ENCODE peak calls at places on chromosomes 2 and 18, in seven cellular contexts. One of them, this sample, is unnamed.

GRCh38 chr2:56183643-56184499 is at the start of gene CCDC85A:
- DNase-seq in heart left ventricle: peak; percentile 87
- DNase-seq in stomach: peak; percentile 86
- DNase-seq in esophagus squamous epithelium: no peak
- DNase-seq in HepG2: peak; percentile 46
- DNase-seq in transverse colon: peak; percentile 83
- DNase-seq in uterus: peak; percentile 85
- DNase-seq in this sample: peak; percentile 83

GRCh38 chr18:34726286-34727004 is 16.3 kb downstream of the DTNA start:
- DNase-seq in uterus: no peak
- DNase-seq in esophagus squamous epithelium: no peak
- DNase-seq in HepG2: peak; percentile 50
- DNase-seq in heart left ventricle: no peak
- DNase-seq in stomach: no peak
- DNase-seq in transverse colon: no peak
- DNase-seq in this sample: no peak

GRCh38 chr2:122072666-122073065 is 317.2 kb downstream of the TSN start:
- DNase-seq in uterus: no peak
- DNase-seq in HepG2: no peak
- DNase-seq in esophagus squamous epithelium: no peak
- DNase-seq in heart left ventricle: no peak
- DNase-seq in stomach: no peak
- DNase-seq in transverse colon: no peak
- DNase-seq in this sample: no peak

GRCh38 chr2:241728627-241729026 is 5.8 kb upstream of the D2HGDH start:
- DNase-seq in transverse colon: no peak
- DNase-seq in esophagus squamous epithelium: no peak
- DNase-seq in HepG2: no peak
- DNase-seq in stomach: no peak
- DNase-seq in heart left ventricle: peak; percentile 84
- DNase-seq in uterus: no peak
- DNase-seq in this sample: no peak

GRCh38 chr2:102103992-102104871 is 38.3 kb upstream of the IL1R1 start:
- DNase-seq in uterus: peak; percentile 74
- DNase-seq in transverse colon: peak; percentile 70
- DNase-seq in HepG2: no peak
- DNase-seq in esophagus squamous epithelium: no peak
- DNase-seq in heart left ventricle: peak; percentile 82
- DNase-seq in stomach: peak; percentile 74
- DNase-seq in this sample: no peak

GRCh38 chr2:234587341-234588053 is 90.6 kb upstream of the ARL4C start:
- DNase-seq in uterus: no peak
- DNase-seq in heart left ventricle: no peak
- DNase-seq in stomach: no peak
- DNase-seq in HepG2: no peak
- DNase-seq in esophagus squamous epithelium: no peak
- DNase-seq in transverse colon: no peak
- DNase-seq in this sample: no peak

GRCh38 chr2:29462293-29462692 is 347.1 kb downstream of the CLIP4 start:
- DNase-seq in esophagus squamous epithelium: no peak
- DNase-seq in transverse colon: no peak
- DNase-seq in uterus: no peak
- DNase-seq in stomach: no peak
- DNase-seq in HepG2: no peak
- DNase-seq in heart left ventricle: no peak
- DNase-seq in this sample: no peak

GRCh38 chr2:10901160-10901559 is 10.6 kb upstream of the KCNF1 start:
- DNase-seq in transverse colon: no peak
- DNase-seq in uterus: no peak
- DNase-seq in HepG2: no peak
- DNase-seq in stomach: peak; percentile 35
- DNase-seq in heart left ventricle: no peak
- DNase-seq in esophagus squamous epithelium: no peak
- DNase-seq in this sample: peak; percentile 41

GRCh38 chr2:72923833-72924352 is 6.6 kb downstream of the EMX1 start:
- DNase-seq in HepG2: no peak
- DNase-seq in transverse colon: no peak
- DNase-seq in uterus: no peak
- DNase-seq in heart left ventricle: no peak
- DNase-seq in stomach: peak; percentile 20
- DNase-seq in esophagus squamous epithelium: no peak
- DNase-seq in this sample: no peak

GRCh38 chr2:206232287-206233035 is 42.0 kb upstream of the ZDBF2 start:
- DNase-seq in transverse colon: no peak
- DNase-seq in heart left ventricle: no peak
- DNase-seq in stomach: no peak
- DNase-seq in esophagus squamous epithelium: no peak
- DNase-seq in HepG2: no peak
- DNase-seq in uterus: no peak
- DNase-seq in this sample: no peak

GRCh38 chr2:6866239-6866745 is 585 bp upstream of the CMPK2 start:
- DNase-seq in esophagus squamous epithelium: no peak
- DNase-seq in stomach: peak; percentile 44
- DNase-seq in uterus: peak; percentile 37
- DNase-seq in heart left ventricle: no peak
- DNase-seq in HepG2: peak; percentile 24
- DNase-seq in transverse colon: peak; percentile 42
- DNase-seq in this sample: no peak

GRCh38 chr2:52810460-52810859 is 957.1 kb upstream of the CHAC2 start:
- DNase-seq in uterus: no peak
- DNase-seq in HepG2: no peak
- DNase-seq in transverse colon: no peak
- DNase-seq in esophagus squamous epithelium: no peak
- DNase-seq in heart left ventricle: no peak
- DNase-seq in stomach: no peak
- DNase-seq in this sample: peak; percentile 3

GRCh38 chr2:23528690-23529089 is 143.7 kb downstream of the KLHL29 start:
- DNase-seq in transverse colon: no peak
- DNase-seq in HepG2: no peak
- DNase-seq in esophagus squamous epithelium: no peak
- DNase-seq in heart left ventricle: no peak
- DNase-seq in uterus: no peak
- DNase-seq in stomach: no peak
- DNase-seq in this sample: no peak

GRCh38 chr2:120771556-120772208 is 36.0 kb downstream of the GLI2 start:
- DNase-seq in heart left ventricle: peak; percentile 78
- DNase-seq in HepG2: no peak
- DNase-seq in transverse colon: peak; percentile 32
- DNase-seq in stomach: no peak
- DNase-seq in esophagus squamous epithelium: no peak
- DNase-seq in uterus: peak; percentile 78
- DNase-seq in this sample: peak; percentile 79

GRCh38 chr2:147860009-147860408 is 15.2 kb downstream of the ACVR2A start:
- DNase-seq in heart left ventricle: no peak
- DNase-seq in HepG2: no peak
- DNase-seq in stomach: no peak
- DNase-seq in uterus: no peak
- DNase-seq in esophagus squamous epithelium: no peak
- DNase-seq in transverse colon: no peak
- DNase-seq in this sample: no peak

GRCh38 chr2:51981813-51982212 is 949.9 kb upstream of the NRXN1 start:
- DNase-seq in transverse colon: no peak
- DNase-seq in stomach: no peak
- DNase-seq in heart left ventricle: no peak
- DNase-seq in esophagus squamous epithelium: no peak
- DNase-seq in HepG2: no peak
- DNase-seq in uterus: no peak
- DNase-seq in this sample: no peak

GRCh38 chr2:28406276-28407096 is 13.8 kb downstream of the FOSL2 start:
- DNase-seq in HepG2: no peak
- DNase-seq in transverse colon: peak; percentile 62
- DNase-seq in stomach: peak; percentile 70
- DNase-seq in heart left ventricle: peak; percentile 48
- DNase-seq in esophagus squamous epithelium: no peak
- DNase-seq in uterus: no peak
- DNase-seq in this sample: peak; percentile 54

GRCh38 chr18:27040796-27041195 is 144.3 kb downstream of the CHST9 start:
- DNase-seq in heart left ventricle: no peak
- DNase-seq in transverse colon: no peak
- DNase-seq in stomach: no peak
- DNase-seq in HepG2: no peak
- DNase-seq in uterus: no peak
- DNase-seq in esophagus squamous epithelium: no peak
- DNase-seq in this sample: no peak

GRCh38 chr2:203242518-203242917 is 3.7 kb downstream of the CYP20A1 start:
- DNase-seq in stomach: no peak
- DNase-seq in heart left ventricle: no peak
- DNase-seq in transverse colon: no peak
- DNase-seq in HepG2: no peak
- DNase-seq in esophagus squamous epithelium: no peak
- DNase-seq in uterus: no peak
- DNase-seq in this sample: no peak

GRCh38 chr2:143160732-143161707 is 31.8 kb downstream of the ARHGAP15 start:
- DNase-seq in heart left ventricle: no peak
- DNase-seq in HepG2: no peak
- DNase-seq in stomach: no peak
- DNase-seq in uterus: no peak
- DNase-seq in esophagus squamous epithelium: no peak
- DNase-seq in transverse colon: no peak
- DNase-seq in this sample: no peak

GRCh38 chr2:136057802-136058140 is 60.2 kb downstream of the CXCR4 start:
- DNase-seq in esophagus squamous epithelium: no peak
- DNase-seq in stomach: no peak
- DNase-seq in heart left ventricle: no peak
- DNase-seq in uterus: no peak
- DNase-seq in HepG2: no peak
- DNase-seq in transverse colon: no peak
- DNase-seq in this sample: no peak

GRCh38 chr2:9745153-9745899 is 97.9 kb upstream of the TAF1B start:
- DNase-seq in heart left ventricle: no peak
- DNase-seq in transverse colon: no peak
- DNase-seq in stomach: no peak
- DNase-seq in HepG2: no peak
- DNase-seq in esophagus squamous epithelium: no peak
- DNase-seq in uterus: no peak
- DNase-seq in this sample: peak; percentile 47

GRCh38 chr2:45714679-45715078 is 63.2 kb downstream of the PRKCE start:
- DNase-seq in heart left ventricle: no peak
- DNase-seq in transverse colon: no peak
- DNase-seq in HepG2: no peak
- DNase-seq in uterus: no peak
- DNase-seq in stomach: no peak
- DNase-seq in esophagus squamous epithelium: no peak
- DNase-seq in this sample: no peak

GRCh38 chr2:105337122-105338019 is at the start of gene C2orf49:
- DNase-seq in HepG2: peak; percentile 90
- DNase-seq in transverse colon: peak; percentile 88
- DNase-seq in heart left ventricle: peak; percentile 93
- DNase-seq in uterus: peak; percentile 87
- DNase-seq in esophagus squamous epithelium: peak; percentile 37
- DNase-seq in stomach: peak; percentile 88
- DNase-seq in this sample: peak; percentile 69
- TF ChIP-seq POLR2A in HepG2: peak; percentile 88
- TF ChIP-seq POLR2A in transverse colon: peak; percentile 12
- TF ChIP-seq POLR2A in heart left ventricle: no peak
- TF ChIP-seq POLR2A in uterus: no peak
- TF ChIP-seq POLR2A in esophagus squamous epithelium: no peak
- TF ChIP-seq POLR2A in stomach: no peak
- TF ChIP-seq POLR2A in this sample: peak; percentile 50

DNA sequence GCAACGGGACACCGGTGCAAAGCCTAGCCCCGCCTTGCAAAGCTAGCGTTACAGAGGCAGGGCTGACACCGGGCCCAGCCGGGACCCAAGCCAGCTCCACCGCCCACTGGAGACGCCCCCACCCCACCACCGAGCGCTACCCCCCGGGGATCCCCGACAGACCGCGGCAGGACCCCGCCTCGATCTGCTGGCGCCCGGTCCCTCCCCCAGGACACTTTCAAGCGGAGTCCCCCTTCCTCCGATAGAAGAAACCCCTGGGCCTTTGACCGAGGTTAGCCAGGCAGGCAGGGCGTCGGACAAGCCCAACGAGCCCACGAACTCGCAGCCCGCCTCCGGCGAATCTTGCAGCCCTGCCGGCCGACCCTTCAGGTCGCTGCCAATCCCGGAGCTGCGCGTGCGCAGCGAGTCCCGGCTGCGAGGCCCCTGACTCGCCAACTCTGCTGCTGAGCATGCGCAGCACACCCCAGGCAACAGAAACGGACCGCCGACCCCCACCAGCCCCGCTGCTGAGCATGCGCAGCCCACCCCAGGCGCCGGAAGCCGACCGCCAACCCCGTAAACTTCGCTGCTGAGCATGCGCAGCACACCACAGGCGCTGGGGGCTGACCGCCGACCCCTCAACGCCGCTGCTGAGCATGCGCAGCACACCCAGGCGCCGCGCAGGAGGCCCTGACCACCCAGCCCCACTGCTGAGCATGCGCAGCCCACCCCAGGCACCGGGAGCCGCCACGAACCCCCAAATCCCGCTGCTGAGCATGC is 656 bp downstream of the ADI1 start:
- DNase-seq in esophagus squamous epithelium: peak; percentile 73
- DNase-seq in stomach: peak; percentile 97
- DNase-seq in transverse colon: peak; percentile 98
- DNase-seq in heart left ventricle: peak; percentile 99
- DNase-seq in uterus: peak; percentile 98
- DNase-seq in HepG2: peak; percentile 97
- DNase-seq in this sample: peak; percentile 98
- TF ChIP-seq POLR2A in esophagus squamous epithelium: peak; percentile 31
- TF ChIP-seq POLR2A in stomach: no peak
- TF ChIP-seq POLR2A in transverse colon: peak; percentile 73
- TF ChIP-seq POLR2A in heart left ventricle: peak; percentile 52
- TF ChIP-seq POLR2A in uterus: peak; percentile 5
- TF ChIP-seq POLR2A in HepG2: no peak
- TF ChIP-seq POLR2A in this sample: peak; percentile 96

DNA sequence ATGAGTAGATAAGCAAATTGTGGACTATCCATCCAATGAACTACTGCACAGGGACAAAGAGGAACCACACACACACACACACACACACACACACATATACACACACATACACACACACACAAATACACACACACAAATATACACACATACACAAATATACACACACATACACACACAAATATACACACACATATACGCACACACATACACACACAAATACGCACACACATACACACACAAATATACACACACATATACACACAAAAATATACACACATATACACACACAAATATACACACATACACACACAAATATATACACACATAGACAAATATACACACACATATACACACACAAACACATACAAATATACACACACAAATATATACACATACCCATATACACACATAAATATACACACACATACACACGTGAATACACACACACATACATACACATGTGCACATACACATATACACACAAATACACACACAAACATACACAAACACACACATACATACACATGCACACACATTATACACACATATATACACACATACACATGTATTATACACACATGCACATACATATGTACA is 19.8 kb upstream of the EFHD1 start:
- DNase-seq in esophagus squamous epithelium: no peak
- DNase-seq in heart left ventricle: no peak
- DNase-seq in uterus: no peak
- DNase-seq in stomach: no peak
- DNase-seq in HepG2: no peak
- DNase-seq in transverse colon: no peak
- DNase-seq in this sample: no peak
- TF ChIP-seq POLR2A in esophagus squamous epithelium: no peak
- TF ChIP-seq POLR2A in heart left ventricle: no peak
- TF ChIP-seq POLR2A in uterus: no peak
- TF ChIP-seq POLR2A in stomach: no peak
- TF ChIP-seq POLR2A in HepG2: no peak
- TF ChIP-seq POLR2A in transverse colon: no peak
- TF ChIP-seq POLR2A in this sample: no peak

GRCh38 chr18:79484661-79485621 is 89.2 kb downstream of the NFATC1 start:
- DNase-seq in heart left ventricle: peak; percentile 49
- DNase-seq in stomach: no peak
- DNase-seq in uterus: no peak
- DNase-seq in HepG2: peak; percentile 15
- DNase-seq in esophagus squamous epithelium: no peak
- DNase-seq in transverse colon: peak; percentile 11
- DNase-seq in this sample: no peak
- TF ChIP-seq POLR2A in heart left ventricle: no peak
- TF ChIP-seq POLR2A in stomach: no peak
- TF ChIP-seq POLR2A in uterus: no peak
- TF ChIP-seq POLR2A in HepG2: no peak
- TF ChIP-seq POLR2A in esophagus squamous epithelium: no peak
- TF ChIP-seq POLR2A in transverse colon: no peak
- TF ChIP-seq POLR2A in this sample: no peak

This sample was measured in H54.